ENCODE peak calls at places on chromosomes 4 and X, in ten cellular contexts. W is head of caudate nucleus; D is A549; X is stimulated activated CD8-positive, alpha-beta memory T cell treated with anti-CD3 and anti-CD28 coated beads, Interleukin-7, amount 100 ng/mL, for 4 hours; G is ELR; C is AG04450; O is kidney epithelial cell; Q is activated CD8-positive, alpha-beta memory T cell treated with anti-CD3 and anti-CD28 coated beads for 1 hour; K is iris pigment epithelial cell; P is AG08395. I is an unnamed sample.

GRCh38 chr4:165088366-165088765 is 24.3 kb downstream of the TMEM192 start:
- DNase-seq in W (no peak), D (no peak), X (no peak), G (no peak), C (no peak), O (no peak), Q (no peak), K (no peak), P (no peak), I (no peak)

GRCh38 chrX:147838465-147839131 is 73.1 kb upstream of the FMR1 start:
- DNase-seq in W (no peak), D (peak; percentile 16), X (no peak), G (peak; percentile 0), C (no peak), O (no peak), Q (no peak), K (peak; percentile 10), P (no peak), I (no peak)

GRCh38 chrX:134933911-134934310 is 56.9 kb upstream of the SMIM10 start:
- DNase-seq in W (no peak), D (no peak), X (no peak), G (no peak), C (no peak), O (no peak), Q (no peak), K (peak; percentile 16), P (no peak), I (no peak)

GRCh38 chr4:156998500-156999174 is 27.0 kb upstream of the PDGFC start:
- DNase-seq in W (no peak), D (no peak), X (no peak), G (no peak), C (no peak), O (no peak), Q (no peak), K (no peak), P (no peak), I (no peak)

GRCh38 chrX:140507982-140508305 is 3.1 kb upstream of the SOX3 start:
- DNase-seq in W (peak; percentile 18), D (no peak), X (no peak), G (peak; percentile 60), C (no peak), O (no peak), Q (no peak), K (no peak), P (no peak), I (no peak)

GRCh38 chr4:123170843-123171242 is 225.8 kb upstream of the SPRY1 start:
- DNase-seq in W (no peak), D (no peak), X (no peak), G (peak; percentile 35), C (no peak), O (no peak), Q (no peak), K (peak; percentile 11), P (no peak), I (no peak)

GRCh38 chrX:77014655-77015377 is 432.4 kb upstream of the FGF16 start:
- DNase-seq in W (peak; percentile 70), D (peak; percentile 31), X (no peak), G (no peak), C (no peak), O (no peak), Q (no peak), K (no peak), P (no peak), I (no peak)

GRCh38 chr4:113837397-113837796 is 75.9 kb upstream of the CAMK2D start:
- DNase-seq in W (no peak), D (peak; percentile 43), X (no peak), G (peak; percentile 89), C (peak; percentile 69), O (peak; percentile 72), Q (no peak), K (peak; percentile 93), P (peak; percentile 76), I (no peak)

GRCh38 chr4:18082254-18082653 is 60.7 kb upstream of the LCORL start:
- DNase-seq in W (no peak), D (no peak), X (no peak), G (no peak), C (no peak), O (no peak), Q (no peak), K (no peak), P (no peak), I (no peak)

GRCh38 chr4:130210871-130211270 is 1114.9 kb downstream of the C4orf33 start:
- DNase-seq in W (no peak), D (peak; percentile 35), X (no peak), G (peak; percentile 89), C (no peak), O (peak; percentile 12), Q (no peak), K (peak; percentile 10), P (peak; percentile 24), I (no peak)

GRCh38 chr4:6649216-6649615 is 8.7 kb downstream of the MRFAP1 start:
- DNase-seq in W (no peak), D (no peak), X (no peak), G (no peak), C (no peak), O (no peak), Q (no peak), K (no peak), P (no peak), I (no peak)

GRCh38 chrX:68433981-68434299 is 645 bp upstream of the OPHN1 start:
- DNase-seq in W (no peak), D (no peak), X (no peak), G (no peak), C (no peak), O (no peak), Q (no peak), K (no peak), P (no peak), I (no peak)

GRCh38 chr4:158172558-158173258 is at the start of gene GASK1B:
- DNase-seq in W (peak; percentile 63), D (peak; percentile 53), X (no peak), G (peak; percentile 68), C (peak; percentile 18), O (no peak), Q (no peak), K (peak; percentile 74), P (peak; percentile 52), I (peak; percentile 46)

GRCh38 chr4:150080335-150080734 is 2.1 kb downstream of the DCLK2 start:
- DNase-seq in W (no peak), D (no peak), X (no peak), G (peak; percentile 31), C (no peak), O (no peak), Q (no peak), K (no peak), P (no peak), I (no peak)

GRCh38 chrX:83511208-83511607 is 3.1 kb downstream of the POU3F4 start:
- DNase-seq in W (peak; percentile 17), D (no peak), X (no peak), G (no peak), C (no peak), O (no peak), Q (no peak), K (no peak), P (no peak), I (no peak)

GRCh38 chr4:23855912-23856605 is 33.8 kb downstream of the PPARGC1A start:
- DNase-seq in W (no peak), D (no peak), X (no peak), G (peak; percentile 27), C (no peak), O (no peak), Q (no peak), K (no peak), P (peak; percentile 35), I (no peak)

GRCh38 chr4:133921280-133922195 is 280.1 kb downstream of the PABPC4L start:
- DNase-seq in W (no peak), D (peak; percentile 1), X (no peak), G (peak; percentile 9), C (no peak), O (no peak), Q (no peak), K (peak; percentile 39), P (no peak), I (peak; percentile 1)